ENCODE peak calls at places on chromosomes 12 and 14, in four cellular contexts. W is Caki2, B is Karpas-422, L is HFFc6. A is an unnamed sample.

GRCh38 chr12:6699989-6700645 is 498 bp downstream of the PIANP start:
- DNase-seq in W (no peak), B (peak; percentile 12), L (no peak), A (no peak)

GRCh38 chr12:49223122-49223521 is 34.2 kb upstream of the TUBA1A start:
- DNase-seq in W (no peak), B (no peak), L (no peak), A (no peak)

GRCh38 chr14:34766611-34767010 is 52.2 kb upstream of the CFL2 start:
- DNase-seq in W (no peak), B (no peak), L (peak; percentile 19), A (no peak)

GRCh38 chr14:74645244-74645643 is 33.2 kb upstream of the LTBP2 start:
- DNase-seq in W (no peak), B (no peak), L (no peak), A (no peak)

GRCh38 chr14:100679707-100680438 is 46.8 kb upstream of the DLK1 start:
- DNase-seq in W (no peak), B (no peak), L (peak; percentile 91), A (no peak)

GRCh38 chr12:68336754-68337343 is 4.7 kb upstream of the MDM1 start:
- DNase-seq in W (no peak), B (no peak), L (no peak), A (no peak)

GRCh38 chr14:65834051-65834450 is 421.5 kb downstream of the FUT8 start:
- DNase-seq in W (no peak), B (no peak), L (no peak), A (no peak)

GRCh38 chr12:47509398-47509851 is 196.4 kb downstream of the RPAP3 start:
- DNase-seq in W (no peak), B (no peak), L (peak; percentile 96), A (no peak)

GRCh38 chr12:2264622-2265306 is 212.0 kb downstream of the CACNA1C start:
- DNase-seq in W (peak; percentile 35), B (no peak), L (peak; percentile 97), A (no peak)

GRCh38 chr14:30240685-30241084 is 313.0 kb upstream of the PRKD1 start:
- DNase-seq in W (no peak), B (no peak), L (no peak), A (no peak)

GRCh38 chr12:67766370-67766769 is 117.8 kb downstream of the DYRK2 start:
- DNase-seq in W (peak; percentile 19), B (no peak), L (peak; percentile 83), A (no peak)

GRCh38 chr14:93081875-93082570 is 33.7 kb downstream of the ITPK1 start:
- DNase-seq in W (peak; percentile 15), B (no peak), L (no peak), A (no peak)

GRCh38 chr14:99736600-99737371 is 52.7 kb downstream of the CYP46A1 start:
- DNase-seq in W (no peak), B (no peak), L (no peak), A (no peak)

GRCh38 chr12:69027411-69027811 is 94.4 kb upstream of the CPM start:
- DNase-seq in W (no peak), B (no peak), L (peak; percentile 36), A (no peak)

GRCh38 chr12:9273276-9273675 is 65.1 kb upstream of the PZP start:
- DNase-seq in W (no peak), B (no peak), L (peak; percentile 23), A (no peak)

GRCh38 chr12:28316067-28316466 is 125.8 kb downstream of the CCDC91 start:
- DNase-seq in W (no peak), B (no peak), L (no peak), A (no peak)

GRCh38 chr12:22287776-22288621 is 46.5 kb downstream of the ST8SIA1 start:
- DNase-seq in W (no peak), B (no peak), L (no peak), A (no peak)

GRCh38 chr12:62671321-62671720 is 204.7 kb downstream of the MON2 start:
- DNase-seq in W (no peak), B (no peak), L (no peak), A (no peak)

GRCh38 chr12:109836916-109837315 is 3.7 kb upstream of the TRPV4 start:
- DNase-seq in W (no peak), B (no peak), L (peak; percentile 11), A (no peak)

GRCh38 chr12:3453947-3454675 is 36.9 kb upstream of the PRMT8 start:
- DNase-seq in W (peak; percentile 29), B (no peak), L (peak; percentile 69), A (no peak)

GRCh38 chr14:23568600-23569310 is 1.2 kb upstream of the AP1G2 start:
- DNase-seq in W (no peak), B (peak; percentile 83), L (no peak), A (no peak)

GRCh38 chr12:46677749-46678148 is 148.0 kb downstream of the SLC38A4 start:
- DNase-seq in W (peak; percentile 39), B (no peak), L (peak; percentile 51), A (no peak)

GRCh38 chr12:47758834-47759690 is at the start of gene RAPGEF3:
- DNase-seq in W (peak; percentile 94), B (peak; percentile 86), L (peak; percentile 75), A (peak; percentile 52)

GRCh38 chr12:71045781-71046180 is 112.0 kb downstream of the TSPAN8 start:
- DNase-seq in W (no peak), B (no peak), L (no peak), A (no peak)

GRCh38 chr14:51336304-51336703 is 96.3 kb downstream of the TMX1 start:
- DNase-seq in W (no peak), B (no peak), L (no peak), A (no peak)

A was measured in NCI-H2029.